ENCODE peak calls at places on chromosome 9, in seven cellular contexts. E is NCI-H2029, T is iris pigment epithelial cell, I is NAMALWA, C is substantia nigra, M is GM03348, B is foreskin melanocyte. R is an unnamed sample.

GRCh38 chr9:7549261-7549660 is 250.3 kb downstream of the DMAC1 start:
- DNase-seq in I (no peak), C (no peak), T (no peak), E (peak; percentile 24), M (no peak), B (no peak), R (peak; percentile 74)

GRCh38 chr9:12784461-12785250 is 9.8 kb downstream of the LURAP1L start:
- DNase-seq in I (no peak), M (no peak), C (no peak), E (peak; percentile 72), B (no peak), T (peak; percentile 97), R (no peak)

GRCh38 chr9:118533101-118533500 is 828.9 kb downstream of the TLR4 start:
- DNase-seq in T (peak; percentile 1), B (peak; percentile 4), C (no peak), M (peak; percentile 60), E (no peak), I (no peak), R (no peak)

GRCh38 chr9:135928074-135928730 is 20.9 kb upstream of the CAMSAP1 start:
- DNase-seq in C (no peak), T (no peak), I (no peak), M (no peak), E (no peak), B (no peak), R (no peak)

GRCh38 chr9:98008764-98009163 is 25.6 kb downstream of the ANP32B start:
- DNase-seq in I (no peak), C (no peak), B (no peak), M (no peak), T (no peak), E (no peak), R (no peak)

GRCh38 chr9:5435912-5436311 is 1.8 kb downstream of the PLGRKT start:
- DNase-seq in I (no peak), E (peak; percentile 70), M (no peak), T (no peak), C (no peak), B (no peak), R (no peak)

GRCh38 chr9:92983984-92984589 is 36.8 kb downstream of the FGD3 start:
- DNase-seq in B (peak; percentile 14), E (no peak), I (peak; percentile 45), T (no peak), M (no peak), C (no peak), R (peak; percentile 50)

GRCh38 chr9:137270929-137271695 is 6.4 kb upstream of the TOR4A start:
- DNase-seq in B (peak; percentile 76), E (no peak), M (no peak), I (no peak), C (no peak), T (no peak), R (no peak)

GRCh38 chr9:121646992-121647391 is 4.4 kb upstream of the DAB2IP start:
- DNase-seq in E (no peak), M (no peak), I (no peak), C (no peak), T (no peak), B (no peak), R (no peak)

GRCh38 chr9:134525841-134526797 is 115.5 kb upstream of the COL5A1 start:
- DNase-seq in C (no peak), M (peak; percentile 85), I (no peak), T (no peak), E (no peak), B (no peak), R (no peak)

GRCh38 chr9:108934323-108934885 is at the start of gene ABITRAM:
- DNase-seq in B (peak; percentile 77), M (peak; percentile 97), C (no peak), E (peak; percentile 75), I (peak; percentile 86), T (peak; percentile 81), R (peak; percentile 96)

GRCh38 chr9:77997611-77998349 is 33.8 kb downstream of the GNAQ start:
- DNase-seq in B (peak; percentile 80), M (no peak), C (no peak), T (peak; percentile 53), I (no peak), E (no peak), R (no peak)

GRCh38 chr9:106829666-106830408 is 33.1 kb upstream of the ZNF462 start:
- DNase-seq in T (no peak), C (no peak), M (no peak), B (no peak), E (no peak), I (no peak), R (no peak)

GRCh38 chr9:128689293-128689770 is 310 bp downstream of the SET start:
- DNase-seq in T (peak; percentile 54), B (no peak), I (no peak), E (peak; percentile 54), C (no peak), M (no peak), R (no peak)

GRCh38 chr9:131111854-131112311 is 13.5 kb upstream of the NUP214 start:
- DNase-seq in E (no peak), T (no peak), I (no peak), C (peak; percentile 75), M (no peak), B (peak; percentile 86), R (peak; percentile 93)

GRCh38 chr9:131500939-131501541 is 1.7 kb upstream of the POMT1 start:
- DNase-seq in E (no peak), B (no peak), C (no peak), M (peak; percentile 25), T (peak; percentile 77), I (peak; percentile 30), R (no peak)

GRCh38 chr9:33748633-33749304 is 46.6 kb upstream of the PRSS3 start:
- DNase-seq in E (no peak), B (no peak), M (no peak), C (no peak), T (no peak), I (no peak), R (no peak)

GRCh38 chr9:123478967-123479602 is 123.1 kb downstream of the CRB2 start:
- DNase-seq in I (no peak), M (no peak), E (peak; percentile 25), T (no peak), C (no peak), B (no peak), R (no peak)

GRCh38 chr9:37417857-37418618 is 4.5 kb upstream of the GRHPR start:
- DNase-seq in E (no peak), I (peak; percentile 31), M (no peak), B (no peak), T (no peak), C (no peak), R (no peak)

GRCh38 chr9:129256959-129257713 is 79.1 kb upstream of the IER5L start:
- DNase-seq in I (no peak), E (no peak), B (no peak), T (no peak), M (no peak), C (no peak), R (no peak)

GRCh38 chr9:119375892-119376291 is 6.7 kb upstream of the BRINP1 start:
- DNase-seq in T (peak; percentile 38), C (no peak), M (peak; percentile 33), I (peak; percentile 44), B (no peak), E (peak; percentile 45), R (peak; percentile 70)

GRCh38 chr9:98357921-98358535 is 102.6 kb upstream of the TBC1D2 start:
- DNase-seq in C (no peak), T (peak; percentile 63), B (no peak), M (peak; percentile 42), I (no peak), E (no peak), R (no peak)

GRCh38 chr9:131098391-131099087 is 2.2 kb downstream of the AIF1L start:
- DNase-seq in T (no peak), B (no peak), E (no peak), I (no peak), M (no peak), C (no peak), R (no peak)

GRCh38 chr9:111805841-111806241 is 11.1 kb upstream of the SHOC1 start:
- DNase-seq in M (peak; percentile 47), B (peak; percentile 84), C (no peak), I (no peak), E (no peak), T (peak; percentile 89), R (no peak)

GRCh38 chr9:137320555-137321384 is 18.7 kb upstream of the NRARP start:
- DNase-seq in I (peak; percentile 73), C (no peak), B (no peak), E (no peak), T (no peak), M (no peak), R (no peak)

GRCh38 chr9:129270903-129271431 is 92.9 kb upstream of the IER5L start:
- DNase-seq in B (peak; percentile 40), I (peak; percentile 42), M (peak; percentile 71), C (no peak), T (peak; percentile 83), E (no peak), R (no peak)

GRCh38 chr9:132898043-132898442 is 19.3 kb downstream of the SPACA9 start:
- DNase-seq in B (no peak), I (no peak), E (no peak), M (no peak), C (no peak), T (no peak), R (no peak)

GRCh38 chr9:77819672-77820071 is 171.6 kb upstream of the GNA14 start:
- DNase-seq in I (no peak), C (no peak), B (no peak), M (peak; percentile 26), T (no peak), E (no peak), R (no peak)

GRCh38 chr9:98365227-98365669 is 109.8 kb upstream of the TBC1D2 start:
- DNase-seq in E (no peak), T (peak; percentile 68), C (no peak), B (peak; percentile 25), M (no peak), I (peak; percentile 62), R (peak; percentile 25)

GRCh38 chr9:6759114-6759977 is 1.6 kb downstream of the KDM4C start:
- DNase-seq in T (peak; percentile 88), B (peak; percentile 74), I (peak; percentile 77), M (peak; percentile 81), C (no peak), E (no peak), R (no peak)

R was measured in neural progenitor cell.